ENCODE peak calls at places on chromosomes 5 and 9, in five cellular contexts. E is body of pancreas, X is right lobe of liver, S is adrenal gland, J is uterus. B is an unnamed sample.

GRCh38 chr5:134794136-134794535 is 35.6 kb downstream of the DDX46 start:
- DNase-seq in E (no peak), X (no peak), S (no peak), J (no peak), B (no peak)

GRCh38 chr5:180870669-180871068 is 9.6 kb upstream of the ZFP62 start:
- DNase-seq in E (no peak), X (no peak), S (no peak), J (no peak), B (no peak)

GRCh38 chr9:133058550-133059320 is 3.0 kb upstream of the CEL start:
- DNase-seq in E (peak), X (no peak), S (no peak), J (no peak), B (no peak)

GRCh38 chr9:91727316-91727861 is 222.6 kb downstream of the ROR2 start:
- DNase-seq in E (peak), X (no peak), S (peak), J (no peak), B (peak)

GRCh38 chr5:82287625-82288024 is 9.5 kb upstream of the RPS23 start:
- DNase-seq in E (no peak), X (no peak), S (no peak), J (no peak), B (no peak)

GRCh38 chr5:172009536-172010270 is 3.3 kb upstream of the FBXW11 start:
- DNase-seq in E (no peak), X (no peak), S (no peak), J (no peak), B (no peak)

GRCh38 chr5:144549580-144549979 is 378.9 kb downstream of the KCTD16 start:
- DNase-seq in E (peak), X (no peak), S (no peak), J (no peak), B (no peak)

GRCh38 chr5:10563132-10563939 is 534 bp upstream of the ANKRD33B start:
- DNase-seq in E (peak), X (peak), S (no peak), J (peak), B (peak)

GRCh38 chr5:82163459-82164108 is 114.6 kb downstream of the RPS23 start:
- DNase-seq in E (no peak), X (no peak), S (no peak), J (no peak), B (no peak)

GRCh38 chr9:134234687-134235359 is 70.5 kb upstream of the RNU6ATAC start:
- DNase-seq in E (no peak), X (no peak), S (no peak), J (no peak), B (no peak)

GRCh38 chr5:79488775-79489174 is 25.2 kb downstream of the HOMER1 start:
- DNase-seq in E (no peak), X (no peak), S (no peak), J (no peak), B (no peak)

GRCh38 chr5:177453852-177454396 is 7.3 kb downstream of the PRR7 start:
- DNase-seq in E (no peak), X (peak), S (peak), J (peak), B (no peak)

GRCh38 chr5:111517853-111518501 is 5.6 kb upstream of the STARD4 start:
- DNase-seq in E (no peak), X (no peak), S (no peak), J (no peak), B (no peak)

GRCh38 chr9:126146254-126147145 is 180.1 kb upstream of the MVB12B start:
- DNase-seq in E (no peak), X (no peak), S (no peak), J (no peak), B (peak)

GRCh38 chr5:138573949-138574670 is 1.1 kb downstream of the HSPA9 start:
- DNase-seq in E (no peak), X (no peak), S (no peak), J (no peak), B (no peak)

GRCh38 chr9:33927694-33928093 is 110.7 kb downstream of the UBE2R2 start:
- DNase-seq in E (no peak), X (no peak), S (peak), J (no peak), B (no peak)

GRCh38 chr9:125851971-125852370 is 104.8 kb downstream of the PBX3 start:
- DNase-seq in E (no peak), X (no peak), S (no peak), J (no peak), B (no peak)

GRCh38 chr5:168782172-168782571 is 203.0 kb upstream of the PANK3 start:
- DNase-seq in E (no peak), X (no peak), S (no peak), J (no peak), B (peak)

GRCh38 chr9:133954862-133955529 is 37.1 kb downstream of the VAV2 start:
- DNase-seq in E (peak), X (peak), S (peak), J (no peak), B (no peak)

GRCh38 chr9:2291980-2292704 is 277.0 kb downstream of the SMARCA2 start:
- DNase-seq in E (peak), X (no peak), S (peak), J (no peak), B (no peak)

GRCh38 chr5:31469466-31469865 is 62.4 kb downstream of the DROSHA start:
- DNase-seq in E (no peak), X (no peak), S (no peak), J (no peak), B (no peak)

GRCh38 chr9:95284152-95284551 is 33.4 kb downstream of the FANCC start:
- DNase-seq in E (no peak), X (no peak), S (no peak), J (no peak), B (no peak)

GRCh38 chr9:110078626-110079025 is 129.3 kb downstream of the C9orf152 start:
- DNase-seq in E (no peak), X (no peak), S (no peak), J (no peak), B (no peak)

GRCh38 chr9:36941441-36941840 is 92.6 kb downstream of the PAX5 start:
- DNase-seq in E (no peak), X (no peak), S (no peak), J (no peak), B (no peak)

GRCh38 chr5:59036274-59036961 is 453.5 kb downstream of the RAB3C start:
- DNase-seq in E (no peak), X (no peak), S (no peak), J (peak), B (no peak)
- H3K4me3 ChIP-seq in E (no peak), X (no peak), S (no peak), J (no peak), B (no peak)

DNA sequence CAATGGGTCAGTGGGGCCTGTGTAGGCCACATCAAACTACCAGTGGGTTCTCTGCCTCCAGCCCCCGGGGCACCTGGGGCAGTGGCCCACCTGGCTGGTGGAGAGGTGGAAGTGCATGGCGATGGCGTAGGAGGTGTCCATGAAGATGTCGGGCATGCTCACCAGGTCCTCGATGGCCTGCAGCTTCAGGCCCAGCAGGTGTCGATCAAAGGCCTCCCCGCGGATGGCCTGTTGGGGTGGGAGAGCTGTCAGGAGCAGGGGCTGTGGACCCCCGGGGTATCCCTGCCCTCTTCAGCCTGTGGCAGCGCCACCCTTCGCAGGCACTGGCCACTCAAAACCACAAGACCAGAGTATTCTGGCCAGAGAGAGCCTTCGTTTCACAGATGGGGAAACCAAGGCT is 14.7 kb downstream of the CRAT start:
- DNase-seq in E (no peak), X (no peak), S (no peak), J (no peak), B (no peak)
- H3K27ac ChIP-seq in E (peak), X (no peak), S (no peak), J (no peak), B (no peak)

GRCh38 chr5:61299254-61299653 is 32.8 kb upstream of the ZSWIM6 start:
- DNase-seq in E (no peak), X (no peak), S (no peak), J (no peak), B (no peak)

GRCh38 chr5:61301820-61302563 is 30.1 kb upstream of the ZSWIM6 start:
- DNase-seq in E (peak), X (peak), S (peak), J (no peak), B (no peak)

GRCh38 chr5:61303348-61303747 is 28.7 kb upstream of the ZSWIM6 start:
- DNase-seq in E (no peak), X (no peak), S (no peak), J (no peak), B (no peak)

GRCh38 chr5:61298580-61298979 is 33.5 kb upstream of the ZSWIM6 start:
- DNase-seq in E (peak), X (no peak), S (no peak), J (no peak), B (no peak)

GRCh38 chr5:61301345-61301744 is 30.7 kb upstream of the ZSWIM6 start:
- DNase-seq in E (no peak), X (no peak), S (no peak), J (no peak), B (no peak)
- TF ChIP-seq CTCF in E (no peak), X (no peak), S (no peak), J (no peak), B (no peak)

DNA sequence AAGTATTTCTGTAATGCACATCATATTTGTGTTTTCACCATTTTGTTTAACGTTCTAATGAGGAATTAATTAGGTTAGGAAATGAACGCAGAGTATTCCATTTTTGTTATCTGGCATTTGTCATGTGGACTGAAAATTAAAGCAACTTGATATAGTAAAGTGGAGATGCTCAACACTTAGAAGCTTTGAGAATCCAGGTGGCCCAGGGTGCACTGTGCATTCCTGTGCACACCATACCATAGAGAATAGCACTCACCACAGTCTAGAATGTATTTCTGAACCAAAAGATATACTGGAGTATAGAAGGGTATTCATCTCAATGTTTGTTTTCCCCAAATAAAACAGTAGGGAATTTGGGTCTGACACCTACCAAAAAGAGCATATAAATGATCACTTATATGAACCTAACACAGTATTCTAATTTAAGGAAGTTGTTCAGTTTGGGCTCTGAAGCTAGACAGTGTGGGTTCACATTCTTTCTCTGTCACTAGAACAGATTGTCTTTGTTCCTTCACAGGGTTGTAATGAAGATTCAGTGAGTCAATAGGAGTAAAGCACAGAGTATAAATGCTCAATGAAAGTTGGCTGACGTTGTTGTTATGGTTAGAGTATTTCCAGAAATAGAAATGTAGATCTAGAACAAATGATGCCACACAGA is 125.6 kb upstream of the DMRT1 start:
- DNase-seq in E (no peak), X (no peak), S (no peak), J (no peak), B (no peak)
- H3K4me3 ChIP-seq in E (no peak), X (peak), S (no peak), J (no peak), B (no peak)

GRCh38 chr5:67542489-67542888 is 345.9 kb upstream of the CD180 start:
- DNase-seq in E (no peak), X (no peak), S (no peak), J (no peak), B (no peak)
- H3K27ac ChIP-seq in E (no peak), X (no peak), S (no peak), J (no peak), B (no peak)

B was measured in WERI-Rb-1.